ENCODE peak calls at places on chromosomes 12 and 14, in eight cellular contexts. F is stomach; Y is fibroblast of lung; D is CD8-positive, alpha-beta memory T cell; G is GM23338; U is endodermal cell; S is psoas muscle; W is SJSA1. M is an unnamed sample. For H3K36me3, the result is how much of the 10 kb centered on the place peaks cover.

GRCh38 chr12:117685115-117685926 is 283.5 kb downstream of the KSR2 start:
- DNase-seq in F (no peak), Y (no peak), D (no peak), G (peak), U (peak), S (peak), W (peak), M (peak)

GRCh38 chr12:79661629-79662028 is 29.1 kb downstream of the PAWR start:
- DNase-seq in F (no peak), Y (peak), D (no peak), G (no peak), U (no peak), S (no peak), W (no peak), M (no peak)

GRCh38 chr12:83619973-83620372 is 933.3 kb downstream of the TMTC2 start:
- DNase-seq in F (no peak), Y (no peak), D (no peak), G (no peak), U (no peak), S (no peak), W (no peak), M (no peak)

GRCh38 chr12:90512518-90512917 is 442.5 kb downstream of the CCER1 start:
- DNase-seq in F (no peak), Y (no peak), D (no peak), G (peak), U (no peak), S (no peak), W (no peak), M (no peak)

GRCh38 chr14:21264025-21264801 is 5.0 kb downstream of the HNRNPC start:
- DNase-seq in F (no peak), Y (peak), D (no peak), G (no peak), U (no peak), S (no peak), W (peak), M (peak)

GRCh38 chr12:128771681-128772080 is 52.1 kb downstream of the SLC15A4 start:
- DNase-seq in F (no peak), Y (peak), D (no peak), G (no peak), U (no peak), S (no peak), W (no peak), M (no peak)

GRCh38 chr12:54222609-54223008 is 33.8 kb upstream of the SMUG1 start:
- DNase-seq in F (no peak), Y (peak), D (no peak), G (no peak), U (no peak), S (no peak), W (peak), M (peak)

GRCh38 chr14:92970233-92970625 is 47.3 kb downstream of the CHGA start:
- DNase-seq in F (no peak), Y (no peak), D (no peak), G (peak), U (no peak), S (peak), W (no peak), M (no peak)

GRCh38 chr12:94240171-94240570 is 91.8 kb downstream of the PLXNC1 start:
- DNase-seq in F (no peak), Y (no peak), D (no peak), G (no peak), U (no peak), S (no peak), W (no peak), M (no peak)

GRCh38 chr12:15049456-15050153 is 76.8 kb downstream of the PDE6H start:
- DNase-seq in F (no peak), Y (no peak), D (no peak), G (no peak), U (no peak), S (no peak), W (no peak), M (no peak)

GRCh38 chr12:120367252-120367923 is 1.6 kb downstream of the MSI1 start:
- DNase-seq in F (no peak), Y (no peak), D (no peak), G (peak), U (peak), S (no peak), W (no peak), M (no peak)

GRCh38 chr12:120370343-120371243 is 1.6 kb upstream of the MSI1 start:
- DNase-seq in F (no peak), Y (no peak), D (no peak), G (peak), U (peak), S (no peak), W (no peak), M (no peak)

GRCh38 chr12:120367924-120368788 is 808 bp downstream of the MSI1 start:
- DNase-seq in F (no peak), Y (no peak), D (no peak), G (peak), U (peak), S (peak), W (no peak), M (no peak)

GRCh38 chr12:120368789-120369475 is at the start of gene MSI1:
- DNase-seq in F (no peak), Y (no peak), D (no peak), G (peak), U (peak), S (no peak), W (no peak), M (no peak)

GRCh38 chr12:120369476-120370342 is 745 bp upstream of the MSI1 start:
- DNase-seq in F (no peak), Y (no peak), D (no peak), G (peak), U (peak), S (no peak), W (no peak), M (no peak)
- H3K4me3 ChIP-seq in F (peak), Y (no peak), D (no peak), G (peak), U (peak), S (peak), W (no peak), M (no peak)

GRCh38 chr14:96565811-96566210 is 63.6 kb downstream of the PAPOLA start:
- DNase-seq in F (no peak), Y (no peak), D (no peak), G (no peak), U (no peak), S (no peak), W (no peak), M (no peak)
- H3K36me3 ChIP-seq in F (under half), Y (under half), D (under half), G (under half), U (half or more), S (half or more), W (under half), M (under half)

GRCh38 chr14:91373591-91374245 is 43.9 kb downstream of the CCDC88C start:
- DNase-seq in F (no peak), Y (no peak), D (peak), G (no peak), U (no peak), S (no peak), W (no peak), M (no peak)

GRCh38 chr14:91371990-91372375 is 45.6 kb downstream of the CCDC88C start:
- DNase-seq in F (no peak), Y (no peak), D (no peak), G (no peak), U (no peak), S (no peak), W (no peak), M (no peak)

GRCh38 chr14:91371011-91371989 is 46.3 kb downstream of the CCDC88C start:
- DNase-seq in F (no peak), Y (no peak), D (no peak), G (no peak), U (no peak), S (no peak), W (no peak), M (no peak)

GRCh38 chr14:91374287-91374880 is 43.2 kb downstream of the CCDC88C start:
- DNase-seq in F (no peak), Y (no peak), D (no peak), G (no peak), U (peak), S (no peak), W (no peak), M (no peak)

GRCh38 chr14:91372680-91373495 is 44.7 kb downstream of the CCDC88C start:
- DNase-seq in F (peak), Y (no peak), D (peak), G (no peak), U (no peak), S (no peak), W (no peak), M (no peak)
- H3K4me3 ChIP-seq in F (no peak), Y (no peak), D (peak), G (no peak), U (no peak), S (no peak), W (no peak), M (no peak)

GRCh38 chr12:111664510-111664909 is 21.2 kb downstream of the BRAP start:
- DNase-seq in F (no peak), Y (no peak), D (no peak), G (peak), U (peak), S (no peak), W (no peak), M (no peak)

GRCh38 chr12:111664961-111665865 is 20.5 kb downstream of the BRAP start:
- DNase-seq in F (no peak), Y (no peak), D (no peak), G (no peak), U (no peak), S (no peak), W (no peak), M (no peak)
- H3K36me3 ChIP-seq in F (under half), Y (under half), D (under half), G (under half), U (half or more), S (half or more), W (half or more), M (under half)

DNA sequence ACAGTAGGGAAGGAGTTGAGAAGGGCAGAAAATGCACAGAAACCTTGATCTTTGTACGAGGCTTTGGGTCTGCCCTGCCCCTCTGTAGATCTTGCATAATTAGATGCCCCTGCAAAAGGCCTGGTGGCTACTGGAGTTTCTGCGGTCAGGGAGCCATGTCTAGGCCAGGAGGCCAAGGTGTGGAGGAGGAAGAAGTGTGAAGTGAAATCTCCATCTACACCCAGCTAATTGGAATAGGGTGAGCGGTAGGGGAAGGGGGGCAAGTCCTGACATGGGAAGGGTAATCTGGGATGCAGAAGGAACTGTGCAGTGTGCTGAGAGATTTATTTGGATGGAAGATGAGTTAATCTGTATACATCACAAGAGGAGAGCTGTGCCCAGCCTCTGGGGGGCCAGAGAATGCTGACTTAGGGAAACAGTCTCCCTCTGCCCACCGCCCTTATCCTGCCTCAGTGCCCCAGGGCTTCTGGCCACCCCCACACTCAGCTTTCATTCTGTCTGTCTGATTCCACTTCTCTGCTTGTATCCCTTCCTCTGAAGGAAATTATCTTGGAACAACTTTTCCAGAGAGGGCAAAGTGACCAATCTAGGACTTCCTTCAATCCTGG is 5.4 kb downstream of the CYP27B1 start:
- DNase-seq in F (no peak), Y (no peak), D (no peak), G (no peak), U (no peak), S (no peak), W (no peak), M (no peak)
- H3K4me3 ChIP-seq in F (no peak), Y (no peak), D (no peak), G (no peak), U (no peak), S (no peak), W (no peak), M (no peak)

GRCh38 chr12:367972-368371 is 21.1 kb downstream of the KDM5A start:
- DNase-seq in F (no peak), Y (no peak), D (no peak), G (no peak), U (no peak), S (no peak), W (no peak), M (no peak)

DNA sequence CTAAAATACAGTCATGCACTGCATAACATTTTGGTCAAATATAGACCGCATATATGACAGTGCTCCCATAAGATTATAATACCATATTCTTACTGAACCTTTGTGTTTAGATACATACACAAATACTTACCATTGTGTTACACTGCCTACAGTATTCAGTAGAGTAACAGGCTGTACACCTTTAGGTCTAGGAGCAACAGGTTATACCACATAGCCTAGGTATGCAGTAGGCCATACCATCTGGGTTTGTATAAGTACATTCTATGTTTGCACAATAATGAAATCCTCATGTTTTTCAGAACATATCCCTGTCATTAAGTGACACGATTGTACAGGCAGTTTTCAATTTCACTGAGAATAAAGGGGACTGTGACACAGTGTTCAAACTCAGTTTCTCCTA is 22.3 kb downstream of the KDM5A start:
- DNase-seq in F (no peak), Y (no peak), D (no peak), G (no peak), U (no peak), S (no peak), W (no peak), M (no peak)
- H3K36me3 ChIP-seq in F (under half), Y (under half), D (half or more), G (under half), U (half or more), S (half or more), W (half or more), M (under half)

GRCh38 chr12:16348435-16349131 is 1.1 kb downstream of the MGST1 start:
- DNase-seq in F (no peak), Y (peak), D (no peak), G (peak), U (peak), S (no peak), W (no peak), M (no peak)

GRCh38 chr12:16347391-16348298 is at the start of gene MGST1:
- DNase-seq in F (peak), Y (peak), D (no peak), G (peak), U (peak), S (peak), W (no peak), M (no peak)

GRCh38 chr12:16346931-16347330 is 514 bp upstream of the MGST1 start:
- DNase-seq in F (no peak), Y (no peak), D (no peak), G (no peak), U (no peak), S (no peak), W (no peak), M (no peak)

GRCh38 chr12:16350682-16351081 is 3.2 kb downstream of the MGST1 start:
- DNase-seq in F (no peak), Y (peak), D (no peak), G (no peak), U (no peak), S (peak), W (no peak), M (peak)

GRCh38 chr12:16349132-16349463 is 1.7 kb downstream of the MGST1 start:
- DNase-seq in F (peak), Y (peak), D (no peak), G (peak), U (peak), S (peak), W (no peak), M (peak)
- H3K4me3 ChIP-seq in F (peak), Y (peak), D (no peak), G (peak), U (peak), S (peak), W (no peak), M (no peak)

GRCh38 chr12:6223545-6223944 is 23.3 kb downstream of the CD9 start:
- DNase-seq in F (no peak), Y (no peak), D (no peak), G (no peak), U (no peak), S (no peak), W (no peak), M (no peak)
- H3K36me3 ChIP-seq in F (under half), Y (under half), D (under half), G (under half), U (under half), S (under half), W (half or more), M (under half)